ENCODE peak calls at places on chromosome 15, in six cellular contexts. Y is lung, W is vagina, X is Peyer's patch, F is endodermal cell, T is brain microvascular endothelial cell. Q is an unnamed sample.

GRCh38 chr15:76195506-76196285 is 115.6 kb downstream of the ETFA start:
- DNase-seq in Y (no peak), W (no peak), X (no peak), F (no peak), T (no peak), Q (no peak)

GRCh38 chr15:46918462-46919125 is 798.7 kb upstream of the SEMA6D start:
- DNase-seq in Y (no peak), W (no peak), X (no peak), F (peak), T (no peak), Q (no peak)

GRCh38 chr15:92617197-92618037 is 38.2 kb downstream of the FAM174B start:
- DNase-seq in Y (peak), W (no peak), X (peak), F (peak), T (peak), Q (peak)

GRCh38 chr15:35078221-35078915 is 6.7 kb downstream of the NANOGP8 start:
- DNase-seq in Y (no peak), W (no peak), X (no peak), F (peak), T (peak), Q (peak)

GRCh38 chr15:75455982-75456531 is 4.6 kb upstream of the SIN3A start:
- DNase-seq in Y (peak), W (no peak), X (no peak), F (peak), T (peak), Q (peak)

GRCh38 chr15:49145651-49146609 is 9.5 kb downstream of the COPS2 start:
- DNase-seq in Y (no peak), W (no peak), X (no peak), F (peak), T (peak), Q (peak)

GRCh38 chr15:77468896-77469295 is 48.2 kb downstream of the HMG20A start:
- DNase-seq in Y (no peak), W (no peak), X (no peak), F (no peak), T (no peak), Q (no peak)

GRCh38 chr15:70030851-70031645 is 66.7 kb downstream of the TLE3 start:
- DNase-seq in Y (no peak), W (no peak), X (peak), F (no peak), T (no peak), Q (no peak)

GRCh38 chr15:101149864-101150722 is 101.8 kb downstream of the CHSY1 start:
- DNase-seq in Y (no peak), W (no peak), X (no peak), F (no peak), T (no peak), Q (no peak)

GRCh38 chr15:59688383-59688887 is 685 bp downstream of the BNIP2 start:
- DNase-seq in Y (peak), W (no peak), X (no peak), F (no peak), T (peak), Q (no peak)

GRCh38 chr15:72532991-72533601 is 59.0 kb downstream of the ARIH1 start:
- DNase-seq in Y (no peak), W (no peak), X (no peak), F (peak), T (no peak), Q (no peak)

GRCh38 chr15:100383302-100384107 is 41.7 kb upstream of the ADAMTS17 start:
- DNase-seq in Y (peak), W (no peak), X (no peak), F (peak), T (peak), Q (peak)

GRCh38 chr15:31308185-31308639 is 18.4 kb upstream of the KLF13 start:
- DNase-seq in Y (peak), W (peak), X (no peak), F (peak), T (no peak), Q (no peak)

GRCh38 chr15:40852529-40852928 is 8.7 kb downstream of the SPINT1 start:
- DNase-seq in Y (no peak), W (no peak), X (no peak), F (no peak), T (no peak), Q (no peak)

GRCh38 chr15:59791646-59792208 is 102.6 kb upstream of the BNIP2 start:
- DNase-seq in Y (no peak), W (no peak), X (no peak), F (no peak), T (no peak), Q (peak)

GRCh38 chr15:53791616-53792015 is 32.2 kb upstream of the WDR72 start:
- DNase-seq in Y (no peak), W (no peak), X (no peak), F (no peak), T (no peak), Q (no peak)

GRCh38 chr15:101451886-101452285 is 37.6 kb downstream of the PCSK6 start:
- DNase-seq in Y (no peak), W (no peak), X (no peak), F (no peak), T (no peak), Q (no peak)

GRCh38 chr15:91073768-91074167 is 26.3 kb upstream of the SV2B start:
- DNase-seq in Y (no peak), W (no peak), X (no peak), F (no peak), T (no peak), Q (no peak)

GRCh38 chr15:35810007-35810406 is 264.0 kb upstream of the DPH6 start:
- DNase-seq in Y (no peak), W (no peak), X (no peak), F (no peak), T (no peak), Q (no peak)

GRCh38 chr15:69869291-69869690 is 228.4 kb downstream of the TLE3 start:
- DNase-seq in Y (no peak), W (no peak), X (no peak), F (no peak), T (no peak), Q (no peak)

GRCh38 chr15:40238481-40238926 is 359 bp upstream of the PAK6 start:
- DNase-seq in Y (no peak), W (peak), X (no peak), F (no peak), T (no peak), Q (no peak)

GRCh38 chr15:89002281-89002761 is 85.9 kb upstream of the ABHD2 start:
- DNase-seq in Y (no peak), W (no peak), X (no peak), F (no peak), T (peak), Q (peak)

GRCh38 chr15:60647246-60647645 is 168.3 kb upstream of the ICE2 start:
- DNase-seq in Y (no peak), W (no peak), X (no peak), F (no peak), T (no peak), Q (no peak)

DNA sequence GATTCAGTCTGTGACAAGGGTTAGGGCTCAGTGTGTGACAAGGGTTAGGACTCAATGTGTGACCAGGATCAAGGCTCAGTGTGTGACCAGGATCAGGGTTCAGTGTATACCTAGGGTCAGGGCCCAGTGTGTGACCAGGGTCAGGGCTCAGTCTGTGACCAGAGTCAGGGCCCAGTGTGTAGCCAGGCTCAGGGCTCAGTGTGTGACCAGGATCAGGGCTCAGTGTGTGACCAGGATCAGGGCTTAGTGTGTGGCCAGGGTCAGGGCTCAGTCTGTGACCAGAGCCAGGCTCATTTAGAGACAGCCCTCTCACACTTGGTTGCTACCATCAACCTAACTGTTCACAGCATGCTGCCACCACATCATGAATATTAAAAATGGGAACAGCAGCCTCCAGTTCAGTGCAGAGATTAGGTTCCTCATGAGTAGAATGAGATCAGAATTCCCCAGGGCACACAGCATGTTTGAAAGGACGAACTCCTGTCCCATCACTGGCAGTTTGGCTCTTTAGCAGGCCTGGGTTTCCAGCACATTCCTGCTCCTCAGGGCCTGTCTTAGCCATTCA is 24.3 kb downstream of the LOXL1 start:
- DNase-seq in Y (no peak), W (no peak), X (peak), F (no peak), T (no peak), Q (no peak)
- H3K27ac ChIP-seq in Y (peak), W (peak), X (peak), F (peak), T (peak), Q (peak)

GRCh38 chr15:36888018-36888992 is 212.0 kb downstream of the MEIS2 start:
- DNase-seq in Y (no peak), W (no peak), X (no peak), F (peak), T (no peak), Q (no peak)
- H3K4me3 ChIP-seq in Y (no peak), W (peak), X (no peak), F (no peak), T (no peak), Q (no peak)

DNA sequence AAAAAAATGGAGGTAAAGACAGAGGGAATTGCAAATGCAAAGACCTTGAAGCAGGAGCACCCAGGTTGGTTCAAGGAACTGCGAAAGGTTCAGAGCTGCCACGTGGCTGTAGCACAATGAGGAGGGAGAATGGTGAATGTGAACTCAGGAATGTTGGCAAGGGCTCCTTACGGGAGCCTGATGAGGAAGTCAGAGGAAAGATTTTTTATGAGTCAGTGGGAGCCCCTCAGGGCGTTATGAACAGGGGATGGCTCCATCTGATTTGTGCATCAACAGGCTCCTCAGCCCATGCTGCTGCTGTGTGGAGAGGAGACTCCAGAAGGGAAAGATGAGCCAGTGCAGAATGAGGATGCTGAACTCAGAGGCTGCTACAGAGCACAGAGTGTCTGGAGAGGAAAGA is 194.4 kb downstream of the ARRDC4 start:
- DNase-seq in Y (no peak), W (no peak), X (no peak), F (no peak), T (peak), Q (no peak)
- H3K27ac ChIP-seq in Y (no peak), W (no peak), X (no peak), F (no peak), T (peak), Q (no peak)

GRCh38 chr15:63195257-63196023 is 6.0 kb downstream of the RAB8B start:
- DNase-seq in Y (no peak), W (no peak), X (no peak), F (no peak), T (no peak), Q (no peak)
- H3K4me3 ChIP-seq in Y (no peak), W (no peak), X (no peak), F (no peak), T (no peak), Q (no peak)

GRCh38 chr15:45522931-45523331 is 376 bp upstream of the SLC30A4 start:
- DNase-seq in Y (peak), W (no peak), X (no peak), F (peak), T (peak), Q (peak)
- H3K27ac ChIP-seq in Y (peak), W (peak), X (peak), F (no peak), T (no peak), Q (peak)

DNA sequence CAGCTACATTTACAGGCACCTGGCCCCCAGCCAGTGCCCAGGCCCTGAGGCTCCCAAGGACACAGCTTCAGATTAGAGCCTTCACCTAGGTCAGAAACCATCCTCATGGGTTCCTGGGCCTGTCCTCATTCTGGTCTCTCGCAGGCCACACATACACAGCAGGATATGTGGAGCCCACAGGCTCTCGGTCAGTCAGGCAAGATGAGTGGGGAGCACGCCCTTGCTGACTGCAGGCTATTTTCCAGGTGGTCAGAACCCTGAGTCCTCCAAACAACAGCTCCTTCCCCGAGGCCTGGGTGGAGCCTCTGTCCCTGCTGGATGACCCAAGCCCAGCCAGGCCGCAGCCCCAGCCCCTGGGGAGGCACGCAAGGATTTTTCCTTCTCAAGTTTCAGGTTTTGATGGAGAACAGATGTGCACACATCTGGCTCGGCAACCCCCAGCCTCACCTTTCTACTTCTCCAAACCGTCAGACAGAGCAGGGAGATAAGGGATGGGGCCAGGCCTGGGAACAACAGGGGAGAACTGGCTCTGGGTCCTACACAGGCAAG is 1.6 kb downstream of the STRA6 start:
- DNase-seq in Y (no peak), W (no peak), X (no peak), F (no peak), T (peak), Q (no peak)
- H3K4me3 ChIP-seq in Y (no peak), W (no peak), X (no peak), F (no peak), T (peak), Q (no peak)

GRCh38 chr15:57668074-57668473 is 38.4 kb upstream of the POLR2M start:
- DNase-seq in Y (no peak), W (no peak), X (no peak), F (no peak), T (no peak), Q (no peak)

GRCh38 chr15:57665187-57665586 is 41.3 kb upstream of the POLR2M start:
- DNase-seq in Y (no peak), W (no peak), X (no peak), F (no peak), T (no peak), Q (no peak)

GRCh38 chr15:57663262-57663661 is 43.3 kb upstream of the POLR2M start:
- DNase-seq in Y (no peak), W (no peak), X (no peak), F (no peak), T (no peak), Q (no peak)

GRCh38 chr15:57665939-57666338 is 40.6 kb upstream of the POLR2M start:
- DNase-seq in Y (no peak), W (no peak), X (no peak), F (no peak), T (no peak), Q (no peak)

DNA sequence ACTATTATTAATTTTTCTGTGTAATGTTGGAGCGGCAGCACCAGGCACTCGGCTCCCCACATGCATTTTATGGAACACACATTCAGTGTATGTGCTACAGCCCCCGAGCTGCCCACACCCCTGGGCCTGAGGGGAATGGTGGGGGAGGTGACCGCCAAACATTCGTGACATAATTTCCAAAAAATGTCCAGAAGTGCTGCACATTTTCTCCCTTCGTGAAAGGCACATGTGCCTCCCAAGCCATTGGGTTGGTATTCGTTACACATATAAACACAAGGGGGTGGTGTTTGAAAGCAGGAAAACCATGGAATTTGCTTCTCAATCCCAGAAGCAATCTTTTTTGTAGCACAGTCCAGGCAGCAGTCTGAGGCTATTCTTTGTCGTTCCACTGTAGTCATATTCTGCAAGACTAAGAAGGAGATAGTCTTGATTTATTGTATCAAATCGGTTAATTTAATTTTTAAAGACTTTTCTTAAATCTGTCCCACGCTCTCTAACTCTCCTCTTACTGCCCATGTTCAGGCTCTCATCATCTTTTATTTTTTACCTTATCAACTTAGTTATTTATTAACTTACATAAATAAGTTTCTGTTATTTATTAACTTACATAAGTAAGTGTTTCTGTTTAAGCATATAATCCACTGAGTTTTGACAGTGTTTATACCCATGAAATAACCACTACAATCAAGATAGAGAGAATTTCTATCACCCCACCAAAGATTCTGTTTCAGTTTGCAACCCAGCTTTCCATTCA is 39.2 kb upstream of the POLR2M start:
- DNase-seq in Y (no peak), W (no peak), X (no peak), F (no peak), T (peak), Q (peak)
- H3K27ac ChIP-seq in Y (peak), W (no peak), X (peak), F (no peak), T (no peak), Q (peak)

GRCh38 chr15:80246425-80246894 is 5.6 kb downstream of the CTXND1 start:
- DNase-seq in Y (no peak), W (peak), X (no peak), F (no peak), T (no peak), Q (no peak)

GRCh38 chr15:80240261-80240660 is 11.8 kb downstream of the CTXND1 start:
- DNase-seq in Y (no peak), W (no peak), X (no peak), F (no peak), T (no peak), Q (no peak)

GRCh38 chr15:80241508-80241907 is 10.5 kb downstream of the CTXND1 start:
- DNase-seq in Y (peak), W (no peak), X (no peak), F (no peak), T (no peak), Q (peak)

GRCh38 chr15:80242802-80243201 is 9.2 kb downstream of the CTXND1 start:
- DNase-seq in Y (no peak), W (no peak), X (no peak), F (no peak), T (no peak), Q (no peak)

GRCh38 chr15:80242132-80242769 is 9.8 kb downstream of the CTXND1 start:
- DNase-seq in Y (peak), W (no peak), X (no peak), F (peak), T (no peak), Q (peak)
- H3K4me3 ChIP-seq in Y (no peak), W (no peak), X (no peak), F (peak), T (no peak), Q (no peak)

DNA sequence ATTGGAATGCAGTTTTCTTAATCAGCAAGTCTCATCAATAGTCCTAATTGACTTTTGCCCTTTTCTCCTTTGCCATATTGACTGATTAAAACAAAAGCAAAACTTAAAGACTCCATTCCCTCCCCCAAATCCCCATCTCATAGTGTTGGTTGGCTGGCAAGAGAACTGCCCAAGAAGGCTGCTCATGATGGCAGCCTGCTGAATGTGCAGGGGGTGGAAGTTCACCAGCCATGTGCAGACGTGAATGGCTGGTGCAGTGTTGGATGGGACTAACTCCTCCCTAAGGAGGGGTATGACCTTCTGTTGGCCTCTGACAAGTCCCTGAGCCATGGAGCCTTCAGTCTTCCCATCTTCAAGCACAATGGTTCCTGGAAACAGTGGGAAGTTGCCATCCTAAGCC is 7.0 kb downstream of the SMAD3 start:
- DNase-seq in Y (no peak), W (no peak), X (no peak), F (no peak), T (no peak), Q (no peak)
- H3K27ac ChIP-seq in Y (peak), W (no peak), X (peak), F (no peak), T (no peak), Q (no peak)